ENCODE peak calls at places on chromosome 15, in seven cellular contexts. One of them, this sample, is unnamed.
A peak's percentile ranks its signal among the peaks of the same experiment; 100 is the strongest.

GRCh38 chr15:41105348-41106334 is 10.4 kb downstream of the INO80 start:
- DNase-seq in H9: no peak
- DNase-seq in LoVo: no peak
- DNase-seq in A549: no peak
- DNase-seq in EL: no peak
- DNase-seq in DMS153: no peak
- DNase-seq in iPS-NIHi11: no peak
- DNase-seq in this sample: no peak

GRCh38 chr15:63013052-63013808 is 29.3 kb upstream of the TPM1 start:
- DNase-seq in DMS153: no peak
- DNase-seq in H9: no peak
- DNase-seq in A549: no peak
- DNase-seq in EL: peak; percentile 83
- DNase-seq in LoVo: peak; percentile 33
- DNase-seq in iPS-NIHi11: no peak
- DNase-seq in this sample: no peak

GRCh38 chr15:75801859-75802593 is 41.2 kb upstream of the UBE2Q2 start:
- DNase-seq in A549: peak; percentile 96
- DNase-seq in LoVo: peak; percentile 80
- DNase-seq in EL: peak; percentile 77
- DNase-seq in H9: peak; percentile 90
- DNase-seq in DMS153: peak; percentile 2
- DNase-seq in iPS-NIHi11: peak; percentile 97
- DNase-seq in this sample: peak; percentile 64

GRCh38 chr15:77497108-77497737 is 76.5 kb downstream of the HMG20A start:
- DNase-seq in H9: peak; percentile 64
- DNase-seq in A549: no peak
- DNase-seq in iPS-NIHi11: peak; percentile 47
- DNase-seq in EL: peak; percentile 63
- DNase-seq in LoVo: no peak
- DNase-seq in DMS153: no peak
- DNase-seq in this sample: no peak

GRCh38 chr15:97986781-97987180 is 26.3 kb downstream of the ARRDC4 start:
- DNase-seq in A549: no peak
- DNase-seq in LoVo: no peak
- DNase-seq in iPS-NIHi11: no peak
- DNase-seq in H9: no peak
- DNase-seq in DMS153: no peak
- DNase-seq in EL: no peak
- DNase-seq in this sample: no peak

GRCh38 chr15:60460931-60461330 is 18.0 kb downstream of the ICE2 start:
- DNase-seq in DMS153: no peak
- DNase-seq in H9: no peak
- DNase-seq in A549: no peak
- DNase-seq in iPS-NIHi11: no peak
- DNase-seq in EL: peak; percentile 22
- DNase-seq in LoVo: no peak
- DNase-seq in this sample: no peak

GRCh38 chr15:87638554-87639083 is 617.9 kb downstream of the NTRK3 start:
- DNase-seq in DMS153: no peak
- DNase-seq in A549: no peak
- DNase-seq in iPS-NIHi11: no peak
- DNase-seq in EL: no peak
- DNase-seq in H9: no peak
- DNase-seq in LoVo: no peak
- DNase-seq in this sample: no peak

GRCh38 chr15:77544162-77544561 is 88.5 kb downstream of the LINGO1 start:
- DNase-seq in DMS153: no peak
- DNase-seq in H9: no peak
- DNase-seq in iPS-NIHi11: no peak
- DNase-seq in EL: no peak
- DNase-seq in LoVo: no peak
- DNase-seq in A549: no peak
- DNase-seq in this sample: no peak

GRCh38 chr15:39685999-39686613 is 96.5 kb downstream of the FSIP1 start:
- DNase-seq in A549: peak; percentile 4
- DNase-seq in LoVo: peak; percentile 65
- DNase-seq in H9: no peak
- DNase-seq in DMS153: no peak
- DNase-seq in EL: peak; percentile 58
- DNase-seq in iPS-NIHi11: peak; percentile 60
- DNase-seq in this sample: peak; percentile 37

GRCh38 chr15:88431441-88431840 is 35.7 kb downstream of the MRPL46 start:
- DNase-seq in DMS153: no peak
- DNase-seq in H9: peak; percentile 66
- DNase-seq in iPS-NIHi11: no peak
- DNase-seq in LoVo: no peak
- DNase-seq in A549: no peak
- DNase-seq in EL: no peak
- DNase-seq in this sample: no peak

GRCh38 chr15:93974804-93975481 is 256.4 kb upstream of the MCTP2 start:
- DNase-seq in LoVo: peak; percentile 34
- DNase-seq in EL: no peak
- DNase-seq in DMS153: peak; percentile 11
- DNase-seq in H9: peak; percentile 41
- DNase-seq in iPS-NIHi11: peak; percentile 80
- DNase-seq in A549: peak; percentile 2
- DNase-seq in this sample: peak; percentile 2

This sample was measured in HCT116.